ENCODE peak calls at places on chromosomes 4 and X, in four cellular contexts. V, O, C and W are unnamed samples.

GRCh38 chr4:30763337-30763736 is 43.2 kb downstream of the PCDH7 start:
- DNase-seq in V (no peak), O (peak), C (no peak), W (no peak)

GRCh38 chr4:168304744-168305459 is 13.7 kb downstream of the DDX60 start:
- DNase-seq in C (no peak), O (peak), V (peak), W (no peak)

GRCh38 chr4:72006576-72006975 is 25.2 kb upstream of the NPFFR2 start:
- DNase-seq in V (peak), O (no peak), C (no peak), W (no peak)

GRCh38 chr4:143482753-143483362 is 30.6 kb upstream of the SMARCA5 start:
- DNase-seq in O (peak), C (no peak), V (peak), W (peak)

GRCh38 chr4:177008071-177008835 is 215.5 kb upstream of the VEGFC start:
- DNase-seq in V (peak), C (no peak), O (no peak), W (no peak)

GRCh38 chrX:140672840-140673731 is 36.5 kb upstream of the LINC00632 start:
- DNase-seq in C (no peak), O (no peak), V (no peak), W (no peak)

GRCh38 chr4:183721207-183722081 is 62.4 kb downstream of the TRAPPC11 start:
- DNase-seq in V (peak), O (no peak), C (peak), W (peak)

GRCh38 chr4:56681158-56681848 is at the start of gene HOPX:
- DNase-seq in O (peak), C (peak), V (peak), W (peak)

GRCh38 chr4:127698789-127699200 is 31.4 kb upstream of the SLC25A31 start:
- DNase-seq in V (peak), C (no peak), O (peak), W (peak)

GRCh38 chr4:87559090-87559837 is 30.1 kb upstream of the SPARCL1 start:
- DNase-seq in V (no peak), O (no peak), C (peak), W (no peak)

GRCh38 chrX:17081969-17082368 is 135.5 kb downstream of the REPS2 start:
- DNase-seq in O (no peak), V (no peak), C (no peak), W (no peak)

GRCh38 chrX:48531359-48531954 is 8.1 kb upstream of the TBC1D25 start:
- DNase-seq in V (peak), O (peak), C (no peak), W (no peak)

GRCh38 chr4:29467044-29467717 is 1253.0 kb upstream of the PCDH7 start:
- DNase-seq in C (no peak), O (no peak), V (no peak), W (no peak)

GRCh38 chr4:83581411-83582288 is 45.7 kb downstream of the GPAT3 start:
- DNase-seq in V (no peak), O (no peak), C (no peak), W (peak)

GRCh38 chr4:155657169-155657568 is 9.5 kb upstream of the GUCY1A1 start:
- DNase-seq in V (no peak), O (no peak), C (no peak), W (no peak)

GRCh38 chr4:2071252-2071911 is 12.3 kb downstream of the NAT8L start:
- DNase-seq in O (no peak), V (no peak), C (no peak), W (no peak)

GRCh38 chrX:154436597-154437397 is at the start of gene GDI1:
- DNase-seq in V (peak), C (peak), O (no peak), W (peak)

GRCh38 chrX:13048265-13048664 is 3.8 kb upstream of the FAM9C start:
- DNase-seq in O (no peak), C (no peak), V (no peak), W (no peak)

GRCh38 chr4:71050809-71051208 is 57.4 kb downstream of the DCK start:
- DNase-seq in O (no peak), V (peak), C (no peak), W (no peak)

GRCh38 chr4:163614866-163615265 is 120.4 kb downstream of the TMA16 start:
- DNase-seq in C (no peak), O (no peak), V (no peak), W (no peak)

GRCh38 chrX:1476682-1477081 is 24.0 kb upstream of the ASMTL start:
- DNase-seq in V (no peak), O (no peak), C (no peak), W (no peak)

GRCh38 chrX:47574096-47574553 is 8.1 kb upstream of the TIMP1 start:
- DNase-seq in V (no peak), C (no peak), O (no peak), W (peak)

GRCh38 chr4:107835409-107835808 is 10.7 kb downstream of the SGMS2 start:
- DNase-seq in O (no peak), C (no peak), V (no peak), W (no peak)

GRCh38 chrX:67044029-67044653 is 405.3 kb upstream of the EDA2R start:
- DNase-seq in O (no peak), C (no peak), V (no peak), W (no peak)

GRCh38 chr4:110005461-110006056 is 92.9 kb downstream of the EGF start:
- DNase-seq in O (peak), C (no peak), V (peak), W (peak)

GRCh38 chr4:41839945-41840854 is 91.7 kb upstream of the PHOX2B start:
- DNase-seq in O (peak), V (no peak), C (no peak), W (peak)

GRCh38 chr4:3315566-3315965 is 22.7 kb downstream of the RGS12 start:
- DNase-seq in V (no peak), C (no peak), O (no peak), W (no peak)

GRCh38 chr4:82797591-82798081 is 960 bp downstream of the SCD5 start:
- DNase-seq in O (no peak), V (peak), C (no peak), W (peak)

GRCh38 chr4:8662776-8663175 is 70.2 kb downstream of the CPZ start:
- DNase-seq in O (no peak), V (no peak), C (no peak), W (no peak)
- TF ChIP-seq CTCF in O (no peak), V (no peak), C (no peak), W (no peak)

DNA sequence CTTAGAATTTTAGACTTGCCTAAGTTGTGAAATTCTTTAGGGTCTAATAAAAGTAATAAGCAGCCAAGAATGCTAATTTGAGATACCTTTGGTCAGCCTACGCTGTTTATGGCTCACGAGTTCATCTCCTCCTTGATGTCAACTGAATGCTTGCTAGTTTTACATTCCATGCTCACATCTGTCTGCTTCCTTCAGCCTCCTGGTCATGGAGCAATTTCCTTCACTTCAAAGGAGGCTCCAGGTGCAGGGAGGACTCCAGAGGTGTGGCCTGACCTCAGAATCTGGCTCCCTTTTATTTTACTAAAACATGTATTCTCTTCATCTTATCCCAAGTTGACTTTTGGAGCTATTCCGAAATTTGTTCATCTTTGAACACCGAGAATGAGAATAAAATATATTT is 23.3 kb upstream of the LNX1 start:
- DNase-seq in O (no peak), C (no peak), V (no peak), W (no peak)
- TF ChIP-seq CTCF in O (peak), C (no peak), V (no peak), W (no peak)

DNA sequence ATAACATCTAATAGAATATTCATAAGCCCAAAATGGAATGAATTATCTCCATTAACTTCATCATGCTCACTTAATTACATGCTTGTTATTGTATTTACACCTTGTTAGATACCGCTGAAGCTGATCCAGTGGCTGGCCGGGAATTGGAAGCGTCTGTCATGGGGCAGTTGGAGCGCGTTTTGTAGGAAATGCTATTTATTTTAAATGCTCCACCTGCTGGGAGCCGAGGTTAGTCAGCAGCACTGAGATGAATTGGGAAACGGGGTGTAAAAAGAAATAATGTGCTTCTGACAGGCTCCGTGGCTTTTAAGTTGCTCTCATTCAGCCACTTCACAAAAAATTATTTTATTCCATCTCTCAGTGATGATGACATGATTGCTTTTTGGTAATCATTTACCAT is 25.2 kb downstream of the ARX start:
- DNase-seq in O (no peak), V (no peak), C (no peak), W (no peak)
- TF ChIP-seq CTCF in O (no peak), V (no peak), C (no peak), W (no peak)

GRCh38 chrX:70481424-70481823 is 36.8 kb downstream of the DLG3 start:
- DNase-seq in V (peak), O (no peak), C (no peak), W (no peak)
- TF ChIP-seq CTCF in V (no peak), O (no peak), C (no peak), W (no peak)

GRCh38 chr4:104446431-104446925 is 48.2 kb downstream of the CXXC4 start:
- DNase-seq in C (no peak), O (no peak), V (no peak), W (no peak)

GRCh38 chr4:104457308-104457981 is 37.2 kb downstream of the CXXC4 start:
- DNase-seq in C (no peak), O (no peak), V (no peak), W (no peak)

GRCh38 chr4:104447346-104447745 is 47.3 kb downstream of the CXXC4 start:
- DNase-seq in C (no peak), O (no peak), V (no peak), W (no peak)

GRCh38 chr4:104449537-104449936 is 45.2 kb downstream of the CXXC4 start:
- DNase-seq in C (no peak), V (no peak), O (no peak), W (no peak)

DNA sequence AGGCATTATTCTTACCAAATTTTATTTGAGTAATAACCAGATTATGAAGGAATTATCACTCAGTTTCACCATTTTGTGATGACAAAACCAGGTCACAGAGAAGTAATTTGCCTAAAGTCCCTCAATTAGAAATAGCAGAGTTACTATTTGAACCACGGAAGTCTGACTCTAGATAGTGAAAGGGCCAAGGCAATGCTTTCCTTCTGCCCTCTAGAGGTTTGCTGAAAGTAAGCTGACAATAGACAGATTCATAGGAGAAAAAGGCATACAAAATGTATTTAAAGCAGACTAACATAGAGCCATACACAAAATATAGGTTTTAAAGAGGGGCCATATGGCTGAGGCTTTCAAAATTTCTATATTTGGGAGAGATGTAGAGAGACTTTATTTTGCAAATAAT is 43.1 kb downstream of the CXXC4 start:
- DNase-seq in O (no peak), C (no peak), V (peak), W (no peak)
- TF ChIP-seq CTCF in O (no peak), C (no peak), V (no peak), W (peak)

GRCh38 chrX:119512145-119512800 is 44.0 kb downstream of the SLC25A5 start:
- DNase-seq in O (peak), C (no peak), V (peak), W (peak)
- TF ChIP-seq CTCF in O (peak), C (no peak), V (peak), W (peak)

GRCh38 chrX:70434352-70434866 is 10.2 kb upstream of the DLG3 start:
- DNase-seq in V (peak), C (peak), O (peak), W (peak)

GRCh38 chrX:70437011-70437410 is 7.6 kb upstream of the DLG3 start:
- DNase-seq in O (no peak), V (peak), C (no peak), W (no peak)

GRCh38 chrX:70437921-70438665 is 6.5 kb upstream of the DLG3 start:
- DNase-seq in C (no peak), V (no peak), O (no peak), W (no peak)

GRCh38 chrX:70434914-70435586 is 9.6 kb upstream of the DLG3 start:
- DNase-seq in C (no peak), V (peak), O (no peak), W (peak)

DNA sequence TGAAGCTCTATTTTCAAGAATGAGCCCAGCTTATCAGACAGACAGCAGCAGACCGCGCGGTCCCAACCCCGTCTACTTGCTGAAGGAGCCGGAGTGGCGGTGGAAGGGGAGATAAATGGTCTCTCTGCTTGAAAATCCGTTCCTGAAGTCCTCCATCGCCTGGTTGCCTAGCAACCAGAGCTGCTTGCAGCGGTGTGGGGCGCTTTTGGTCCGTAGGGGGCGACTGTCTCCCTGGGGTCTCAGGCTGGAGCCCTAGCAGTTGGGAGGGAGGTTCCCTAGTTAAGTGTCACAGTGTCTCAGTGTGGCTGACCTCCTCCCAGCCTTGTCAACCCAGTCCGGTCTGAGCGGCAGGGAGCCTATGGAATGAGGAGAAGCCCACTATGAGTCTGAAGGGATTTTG is 8.3 kb upstream of the DLG3 start:
- DNase-seq in O (no peak), C (no peak), V (peak), W (no peak)
- TF ChIP-seq CTCF in O (no peak), C (no peak), V (peak), W (peak)

GRCh38 chrX:108699368-108699767 is 37.0 kb downstream of the IRS4 start:
- DNase-seq in C (no peak), O (no peak), V (peak), W (peak)
- TF ChIP-seq CTCF in C (no peak), O (peak), V (no peak), W (peak)